ENCODE peak calls at places on chromosomes 2 and 18, in five cellular contexts. Q is CD8-positive, alpha-beta T cell; Z is iPS DF 6.9; H is adrenal gland; W is MM.1S. O is an unnamed sample.
A peak's percentile ranks its signal among the peaks of the same experiment; 100 is the strongest.

GRCh38 chr2:231545105-231545902 is 15.1 kb upstream of the NMUR1 start:
- DNase-seq in W (peak; percentile 91), Q (peak; percentile 31), Z (no peak), H (peak; percentile 50), O (peak; percentile 71)

GRCh38 chr2:47493317-47493716 is 90.4 kb downstream of the MSH2 start:
- DNase-seq in W (no peak), Q (no peak), Z (no peak), H (no peak), O (no peak)

GRCh38 chr2:105881286-105882136 is 136.8 kb downstream of the NCK2 start:
- DNase-seq in Z (no peak), H (no peak), Q (no peak), W (no peak), O (no peak)

GRCh38 chr2:157837851-157838441 is 38.2 kb downstream of the ACVR1 start:
- DNase-seq in Q (no peak), H (peak; percentile 73), Z (no peak), W (no peak), O (no peak)

GRCh38 chr2:156589381-156590079 is 153.4 kb downstream of the GPD2 start:
- DNase-seq in H (peak; percentile 33), Q (peak; percentile 20), W (peak; percentile 59), Z (no peak), O (peak; percentile 55)

GRCh38 chr2:88686320-88686719 is 5.2 kb upstream of the RPIA start:
- DNase-seq in Q (no peak), H (no peak), Z (no peak), W (no peak), O (no peak)

GRCh38 chr2:236365258-236366048 is 101.2 kb upstream of the ASB18 start:
- DNase-seq in Q (no peak), H (no peak), Z (no peak), W (no peak), O (no peak)

GRCh38 chr2:198054299-198054698 is 249.9 kb downstream of the PLCL1 start:
- DNase-seq in W (peak; percentile 60), Q (peak; percentile 50), Z (peak; percentile 11), H (peak; percentile 34), O (peak; percentile 23)

GRCh38 chr2:19354417-19355022 is 3.9 kb downstream of the OSR1 start:
- DNase-seq in W (peak; percentile 5), Z (no peak), Q (no peak), H (no peak), O (no peak)

GRCh38 chr2:180443896-180444295 is 436.8 kb upstream of the CWC22 start:
- DNase-seq in Q (no peak), Z (no peak), W (no peak), H (no peak), O (no peak)

GRCh38 chr2:213188971-213189899 is 37.8 kb upstream of the IKZF2 start:
- DNase-seq in H (no peak), Z (peak; percentile 48), W (no peak), Q (no peak), O (no peak)

GRCh38 chr18:36298113-36298701 is 694 bp downstream of the FHOD3 start:
- DNase-seq in Q (no peak), H (peak; percentile 44), W (no peak), Z (no peak), O (no peak)

GRCh38 chr2:182980115-182980514 is 58.1 kb downstream of the NCKAP1 start:
- DNase-seq in Z (no peak), Q (no peak), W (peak; percentile 73), H (no peak), O (no peak)

GRCh38 chr18:44740000-44740399 is 59.3 kb downstream of the SETBP1 start:
- DNase-seq in Q (no peak), H (no peak), Z (no peak), W (no peak), O (no peak)

GRCh38 chr2:191049728-191050639 is 36.0 kb upstream of the STAT1 start:
- DNase-seq in Z (no peak), Q (no peak), H (no peak), W (no peak), O (no peak)

GRCh38 chr18:25787281-25787680 is 303.1 kb downstream of the SS18 start:
- DNase-seq in W (no peak), H (no peak), Q (no peak), Z (no peak), O (no peak)

GRCh38 chr2:214587442-214587841 is 176.6 kb downstream of the VWC2L start:
- DNase-seq in H (no peak), Q (no peak), W (no peak), Z (peak; percentile 41), O (no peak)

GRCh38 chr18:74525741-74526140 is 8.6 kb upstream of the CNDP1 start:
- DNase-seq in Z (no peak), Q (no peak), H (no peak), W (no peak), O (no peak)

GRCh38 chr2:238495422-238495821 is 68.7 kb downstream of the ASB1 start:
- DNase-seq in Z (no peak), H (no peak), Q (no peak), W (no peak), O (no peak)

GRCh38 chr18:30280861-30281470 is 761.6 kb downstream of the DSC3 start:
- DNase-seq in H (no peak), Q (no peak), Z (peak; percentile 48), W (peak; percentile 46), O (no peak)

GRCh38 chr2:144516981-144517824 is 2.7 kb downstream of the ZEB2 start:
- DNase-seq in Q (peak; percentile 66), Z (no peak), H (peak; percentile 86), W (peak; percentile 39), O (peak; percentile 14)

GRCh38 chr2:5509362-5509761 is 182.8 kb upstream of the SOX11 start:
- DNase-seq in W (no peak), Z (no peak), H (no peak), Q (no peak), O (no peak)

GRCh38 chr2:202418511-202418910 is 42.4 kb downstream of the BMPR2 start:
- DNase-seq in Z (no peak), W (no peak), H (no peak), Q (no peak), O (no peak)

GRCh38 chr2:217475791-217476190 is 527.0 kb downstream of the TNS1 start:
- DNase-seq in H (no peak), Q (no peak), W (no peak), Z (no peak), O (no peak)

GRCh38 chr2:221572821-221573429 is 821 bp upstream of the EPHA4 start:
- DNase-seq in H (peak; percentile 49), Z (no peak), W (peak; percentile 39), Q (peak; percentile 34), O (no peak)

GRCh38 chr18:63378919-63379638 is 12.1 kb upstream of the KDSR start:
- DNase-seq in Z (no peak), Q (no peak), W (peak; percentile 16), H (no peak), O (no peak)

GRCh38 chr2:73069855-73070650 is 1.5 kb downstream of the SFXN5 start:
- DNase-seq in Z (no peak), Q (no peak), H (peak; percentile 48), W (peak; percentile 7), O (no peak)

GRCh38 chr2:214185546-214185945 is 225.3 kb upstream of the VWC2L start:
- DNase-seq in W (no peak), Q (no peak), H (no peak), Z (no peak), O (no peak)

GRCh38 chr18:56992777-56993176 is 154.1 kb upstream of the BOD1L2 start:
- DNase-seq in W (no peak), Q (no peak), H (no peak), Z (no peak), O (no peak)

GRCh38 chr2:170973492-170974303 is 44.6 kb downstream of the GORASP2 start:
- DNase-seq in W (peak; percentile 75), H (peak; percentile 86), Q (peak; percentile 87), Z (peak; percentile 27), O (peak; percentile 91)

GRCh38 chr2:62412347-62412742 is 93.7 kb downstream of the TMEM17 start:
- DNase-seq in W (no peak), Q (no peak), Z (no peak), H (no peak), O (no peak)

GRCh38 chr2:36357506-36358316 is 2.1 kb downstream of the CRIM1 start:
- DNase-seq in W (no peak), Q (peak; percentile 35), H (peak; percentile 54), Z (no peak), O (peak; percentile 13)

GRCh38 chr18:2536493-2536892 is 34.8 kb downstream of the METTL4 start:
- DNase-seq in W (no peak), H (no peak), Q (no peak), Z (no peak), O (no peak)

GRCh38 chr18:58056159-58056558 is 12.1 kb downstream of the NEDD4L start:
- DNase-seq in W (no peak), Q (no peak), Z (no peak), H (no peak), O (no peak)

GRCh38 chr18:58054041-58054733 is 10.2 kb downstream of the NEDD4L start:
- DNase-seq in H (no peak), Q (no peak), W (peak; percentile 41), Z (no peak), O (no peak)

GRCh38 chr18:58057291-58057965 is 13.4 kb downstream of the NEDD4L start:
- DNase-seq in W (no peak), H (no peak), Z (no peak), Q (no peak), O (no peak)

GRCh38 chr18:58058720-58059119 is 14.7 kb downstream of the NEDD4L start:
- DNase-seq in W (no peak), Z (no peak), H (no peak), Q (no peak), O (no peak)

GRCh38 chr18:58056847-58057246 is 12.8 kb downstream of the NEDD4L start:
- DNase-seq in H (no peak), W (no peak), Z (no peak), Q (no peak), O (no peak)
- H3K27ac ChIP-seq in H (no peak overlapping the region), W (no peak overlapping the region), Z (no peak overlapping the region), Q (no peak overlapping the region), O (no peak overlapping the region)

DNA sequence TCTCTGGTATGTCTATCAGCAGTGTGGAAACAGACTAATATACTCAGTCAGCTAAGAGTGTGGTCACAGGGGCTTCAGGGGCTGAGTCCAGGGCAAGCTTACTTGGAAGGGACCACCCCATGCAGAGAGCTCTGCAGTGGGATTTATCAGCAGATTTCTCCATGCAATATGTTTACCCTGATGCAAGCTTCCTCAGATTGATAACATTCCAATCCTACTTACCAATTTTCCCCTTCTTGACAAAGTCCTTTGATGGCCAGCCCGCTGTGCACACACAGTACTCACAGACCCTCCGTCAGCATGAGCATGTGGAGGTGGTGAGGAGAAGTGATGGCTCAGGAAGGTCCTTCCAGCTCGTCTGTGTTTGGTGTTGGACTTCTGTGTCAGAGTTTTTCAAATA is 51.8 kb downstream of the SH3RF3 start:
- DNase-seq in H (no peak), W (no peak), Q (no peak), Z (no peak), O (no peak)
- H3K9me3 ChIP-seq in H (no peaks in the 10 kb centered on the region), W (no peaks in the 10 kb centered on the region), Q (no peaks in the 10 kb centered on the region), Z (no peaks in the 10 kb centered on the region), O (no peaks in the 10 kb centered on the region)

DNA sequence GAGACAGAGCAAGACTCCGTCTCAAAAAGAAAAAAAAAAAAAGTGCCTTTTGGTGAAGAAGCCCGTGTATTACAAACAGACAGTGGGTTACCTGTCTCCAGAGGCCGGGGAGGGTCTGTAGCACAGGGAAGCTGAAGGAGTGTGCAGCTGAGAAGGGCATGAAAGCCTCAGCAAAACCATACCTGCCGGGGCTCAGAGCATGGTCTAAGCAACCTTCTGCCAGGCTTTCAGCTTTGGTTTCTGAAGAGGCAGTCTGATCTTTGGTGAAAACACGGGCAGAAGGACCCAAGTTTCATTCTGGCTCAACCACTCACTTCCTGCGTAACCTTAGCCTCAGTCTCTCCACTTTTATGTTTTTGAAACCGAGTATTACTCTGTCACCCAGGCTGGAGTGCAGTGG is 21.5 kb downstream of the SH2D6 start:
- DNase-seq in H (no peak), Z (no peak), Q (no peak), W (no peak), O (no peak)
- H3K36me3 ChIP-seq in H (no peaks in the 10 kb centered on the region), Z (no peaks in the 10 kb centered on the region), Q (no peaks in the 10 kb centered on the region), W (no peaks in the 10 kb centered on the region), O (no peaks in the 10 kb centered on the region)

GRCh38 chr2:67927489-67927888 is 135.3 kb downstream of the C1D start:
- DNase-seq in H (no peak), Z (no peak), W (no peak), Q (no peak), O (no peak)
- H3K27ac ChIP-seq in H (no peak overlapping the region), Z (no peak overlapping the region), W (no peak overlapping the region), Q (no peak overlapping the region), O (no peak overlapping the region)

O was measured in naive thymus-derived CD4-positive, alpha-beta T cell.